ENCODE peak calls at places on chromosomes 12 and 14, in four cellular contexts. One of them, this sample, is unnamed.

GRCh38 chr12:125340791-125341190 is 275.6 kb downstream of the AACS start:
- DNase-seq in HepG2: peak
- DNase-seq in GM12878: no peak
- DNase-seq in WTC11: no peak
- DNase-seq in this sample: no peak

GRCh38 chr12:1544991-1545700 is 49.2 kb downstream of the FBXL14 start:
- DNase-seq in WTC11: no peak
- DNase-seq in GM12878: no peak
- DNase-seq in HepG2: peak
- DNase-seq in this sample: no peak

GRCh38 chr12:9936597-9936996 is 4.4 kb upstream of the CLEC2A start:
- DNase-seq in GM12878: no peak
- DNase-seq in HepG2: no peak
- DNase-seq in WTC11: no peak
- DNase-seq in this sample: no peak

GRCh38 chr12:132493482-132494178 is 3.7 kb downstream of the FBRSL1 start:
- DNase-seq in WTC11: no peak
- DNase-seq in GM12878: no peak
- DNase-seq in HepG2: peak
- DNase-seq in this sample: peak

GRCh38 chr14:49584058-49584457 is 2.1 kb downstream of the RPS29 start:
- DNase-seq in HepG2: no peak
- DNase-seq in WTC11: no peak
- DNase-seq in GM12878: no peak
- DNase-seq in this sample: no peak

GRCh38 chr14:21317433-21317832 is 37.5 kb downstream of the RPGRIP1 start:
- DNase-seq in WTC11: no peak
- DNase-seq in GM12878: no peak
- DNase-seq in HepG2: no peak
- DNase-seq in this sample: no peak

GRCh38 chr14:75373616-75374015 is 54.2 kb upstream of the JDP2 start:
- DNase-seq in HepG2: no peak
- DNase-seq in WTC11: no peak
- DNase-seq in GM12878: no peak
- DNase-seq in this sample: no peak

GRCh38 chr14:34065222-34065621 is 114.3 kb upstream of the EGLN3 start:
- DNase-seq in GM12878: no peak
- DNase-seq in HepG2: no peak
- DNase-seq in WTC11: no peak
- DNase-seq in this sample: no peak

GRCh38 chr12:122028601-122029560 is 7.2 kb downstream of the BCL7A start:
- DNase-seq in WTC11: no peak
- DNase-seq in GM12878: peak
- DNase-seq in HepG2: no peak
- DNase-seq in this sample: no peak

GRCh38 chr14:61460853-61461611 is 139.7 kb downstream of the PRKCH start:
- DNase-seq in GM12878: no peak
- DNase-seq in HepG2: peak
- DNase-seq in WTC11: no peak
- DNase-seq in this sample: peak

GRCh38 chr12:41778934-41779333 is 365.7 kb downstream of the GXYLT1 start:
- DNase-seq in HepG2: no peak
- DNase-seq in WTC11: no peak
- DNase-seq in GM12878: no peak
- DNase-seq in this sample: no peak

GRCh38 chr12:77130193-77130592 is 64.8 kb upstream of the E2F7 start:
- DNase-seq in HepG2: no peak
- DNase-seq in WTC11: no peak
- DNase-seq in GM12878: no peak
- DNase-seq in this sample: no peak

GRCh38 chr12:108704527-108704926 is 26.8 kb downstream of the CORO1C start:
- DNase-seq in GM12878: no peak
- DNase-seq in WTC11: no peak
- DNase-seq in HepG2: no peak
- DNase-seq in this sample: no peak

GRCh38 chr12:130711751-130712150 is 4.3 kb downstream of the RIMBP2 start:
- DNase-seq in HepG2: no peak
- DNase-seq in WTC11: no peak
- DNase-seq in GM12878: no peak
- DNase-seq in this sample: no peak

GRCh38 chr12:104615048-104615561 is 158.4 kb downstream of the CHST11 start:
- DNase-seq in WTC11: no peak
- DNase-seq in HepG2: no peak
- DNase-seq in GM12878: no peak
- DNase-seq in this sample: no peak

GRCh38 chr12:106114084-106115068 is 24.4 kb downstream of the NUAK1 start:
- DNase-seq in GM12878: no peak
- DNase-seq in WTC11: no peak
- DNase-seq in HepG2: no peak
- DNase-seq in this sample: no peak

GRCh38 chr14:33796356-33796755 is 154.5 kb downstream of the EGLN3 start:
- DNase-seq in HepG2: no peak
- DNase-seq in GM12878: no peak
- DNase-seq in WTC11: no peak
- DNase-seq in this sample: no peak

GRCh38 chr12:53468286-53468685 is 16.4 kb downstream of the PCBP2 start:
- DNase-seq in GM12878: no peak
- DNase-seq in WTC11: no peak
- DNase-seq in HepG2: no peak
- DNase-seq in this sample: no peak

GRCh38 chr12:113171543-113171942 is 13.7 kb downstream of the DDX54 start:
- DNase-seq in GM12878: no peak
- DNase-seq in WTC11: no peak
- DNase-seq in HepG2: no peak
- DNase-seq in this sample: no peak

GRCh38 chr14:51828017-51828797 is 32.2 kb upstream of the GNG2 start:
- DNase-seq in GM12878: peak
- DNase-seq in HepG2: no peak
- DNase-seq in WTC11: no peak
- DNase-seq in this sample: no peak

GRCh38 chr12:50764861-50765324 is 992 bp downstream of the ATF1 start:
- DNase-seq in GM12878: no peak
- DNase-seq in HepG2: peak
- DNase-seq in WTC11: no peak
- DNase-seq in this sample: no peak

GRCh38 chr12:3077572-3078081 is 448 bp downstream of the TSPAN9 start:
- DNase-seq in WTC11: peak
- DNase-seq in HepG2: no peak
- DNase-seq in GM12878: no peak
- DNase-seq in this sample: no peak

GRCh38 chr12:74021937-74022336 is 515.7 kb upstream of the ATXN7L3B start:
- DNase-seq in HepG2: peak
- DNase-seq in GM12878: no peak
- DNase-seq in WTC11: peak
- DNase-seq in this sample: peak

GRCh38 chr12:96141216-96141944 is 52.8 kb upstream of the ELK3 start:
- DNase-seq in GM12878: no peak
- DNase-seq in WTC11: no peak
- DNase-seq in HepG2: peak
- DNase-seq in this sample: peak

GRCh38 chr14:86838363-86838762 is 1154.6 kb downstream of the GALC start:
- DNase-seq in HepG2: no peak
- DNase-seq in GM12878: no peak
- DNase-seq in WTC11: no peak
- DNase-seq in this sample: no peak

GRCh38 chr12:3523058-3523457 is 32.1 kb downstream of the PRMT8 start:
- DNase-seq in GM12878: no peak
- DNase-seq in HepG2: no peak
- DNase-seq in WTC11: no peak
- DNase-seq in this sample: no peak

GRCh38 chr12:17215754-17216153 is 609.8 kb upstream of the LMO3 start:
- DNase-seq in GM12878: no peak
- DNase-seq in WTC11: no peak
- DNase-seq in HepG2: no peak
- DNase-seq in this sample: no peak

GRCh38 chr12:92608418-92609091 is 94.2 kb upstream of the PLEKHG7 start:
- DNase-seq in HepG2: peak
- DNase-seq in GM12878: peak
- DNase-seq in WTC11: no peak
- DNase-seq in this sample: no peak

GRCh38 chr12:9095322-9095721 is 20.4 kb downstream of the A2M start:
- DNase-seq in HepG2: no peak
- DNase-seq in GM12878: no peak
- DNase-seq in WTC11: no peak
- DNase-seq in this sample: no peak

GRCh38 chr12:3510597-3510996 is 19.6 kb downstream of the PRMT8 start:
- DNase-seq in GM12878: no peak
- DNase-seq in HepG2: no peak
- DNase-seq in WTC11: no peak
- DNase-seq in this sample: no peak

GRCh38 chr14:54577977-54578376 is 11.0 kb downstream of the SAMD4A start:
- DNase-seq in HepG2: peak
- DNase-seq in GM12878: no peak
- DNase-seq in WTC11: no peak
- DNase-seq in this sample: no peak

GRCh38 chr12:69024413-69024812 is 91.4 kb upstream of the CPM start:
- DNase-seq in GM12878: no peak
- DNase-seq in HepG2: no peak
- DNase-seq in WTC11: no peak
- DNase-seq in this sample: no peak

GRCh38 chr12:56601503-56601902 is 28.6 kb downstream of the BAZ2A start:
- DNase-seq in HepG2: no peak
- DNase-seq in WTC11: peak
- DNase-seq in GM12878: no peak
- DNase-seq in this sample: peak

GRCh38 chr14:51454351-51454750 is 197.4 kb upstream of the FRMD6 start:
- DNase-seq in WTC11: no peak
- DNase-seq in HepG2: no peak
- DNase-seq in GM12878: no peak
- DNase-seq in this sample: no peak

GRCh38 chr14:23548351-23549318 is 2.9 kb downstream of the ZFHX2 start:
- DNase-seq in GM12878: no peak
- DNase-seq in WTC11: peak
- DNase-seq in HepG2: no peak
- DNase-seq in this sample: no peak

GRCh38 chr14:49585803-49586672 is at the start of gene RPS29:
- DNase-seq in GM12878: peak
- DNase-seq in HepG2: peak
- DNase-seq in WTC11: peak
- DNase-seq in this sample: peak

GRCh38 chr14:102262894-102263462 is 42.0 kb downstream of the MOK start:
- DNase-seq in WTC11: peak
- DNase-seq in HepG2: peak
- DNase-seq in GM12878: no peak
- DNase-seq in this sample: no peak

GRCh38 chr12:17918013-17918412 is 172.0 kb downstream of the RERGL start:
- DNase-seq in GM12878: no peak
- DNase-seq in WTC11: no peak
- DNase-seq in HepG2: no peak
- DNase-seq in this sample: no peak

GRCh38 chr12:51533799-51534198 is 57.2 kb upstream of the SCN8A start:
- DNase-seq in WTC11: no peak
- DNase-seq in GM12878: no peak
- DNase-seq in HepG2: no peak
- DNase-seq in this sample: no peak

GRCh38 chr12:6754406-6754805 is 1.5 kb upstream of the MLF2 start:
- DNase-seq in WTC11: no peak
- DNase-seq in HepG2: no peak
- DNase-seq in GM12878: no peak
- DNase-seq in this sample: no peak
- TF ChIP-seq NR2C2 in WTC11: no peak
- TF ChIP-seq NR2C2 in HepG2: no peak
- TF ChIP-seq NR2C2 in GM12878: no peak
- TF ChIP-seq NR2C2 in this sample: no peak

GRCh38 chr12:116916714-116917114 is 6.0 kb downstream of the FBXW8 start:
- DNase-seq in HepG2: peak
- DNase-seq in WTC11: no peak
- DNase-seq in GM12878: peak
- DNase-seq in this sample: peak
- TF ChIP-seq NR2C2 in HepG2: peak
- TF ChIP-seq NR2C2 in WTC11: no peak
- TF ChIP-seq NR2C2 in GM12878: no peak
- TF ChIP-seq NR2C2 in this sample: no peak

GRCh38 chr12:63899396-63899795 is 54.9 kb downstream of the SRGAP1 start:
- DNase-seq in GM12878: no peak
- DNase-seq in WTC11: no peak
- DNase-seq in HepG2: no peak
- DNase-seq in this sample: no peak
- TF ChIP-seq NR2C2 in GM12878: no peak
- TF ChIP-seq NR2C2 in WTC11: no peak
- TF ChIP-seq NR2C2 in HepG2: no peak
- TF ChIP-seq NR2C2 in this sample: no peak

DNA sequence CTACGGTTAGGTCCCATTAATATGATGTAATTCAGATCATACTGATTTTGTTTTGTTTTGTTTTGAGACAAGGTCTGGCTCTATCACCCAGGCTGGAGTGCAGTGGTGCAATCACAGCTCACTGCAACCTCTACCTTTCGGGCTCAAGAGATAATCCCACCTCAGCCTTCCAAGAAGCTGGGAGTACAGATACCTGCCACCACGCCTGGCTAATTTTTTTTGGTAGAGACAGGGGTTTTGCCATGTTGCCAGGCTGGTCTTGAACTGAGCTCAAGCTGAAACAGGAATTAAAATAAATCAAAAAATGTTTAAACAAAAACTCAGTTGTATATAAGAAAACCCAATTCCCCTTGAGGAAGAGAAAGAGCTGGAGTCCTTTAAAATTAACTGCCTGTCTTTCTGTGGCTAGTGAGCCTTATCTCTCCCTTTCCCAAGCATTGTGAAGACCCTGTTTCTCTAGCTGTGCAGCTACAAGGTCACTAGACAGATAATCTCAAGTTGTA is 17.7 kb upstream of the ANAPC7 start:
- DNase-seq in GM12878: no peak
- DNase-seq in HepG2: no peak
- DNase-seq in WTC11: no peak
- DNase-seq in this sample: no peak
- TF ChIP-seq NR2C2 in GM12878: no peak
- TF ChIP-seq NR2C2 in HepG2: no peak
- TF ChIP-seq NR2C2 in WTC11: no peak
- TF ChIP-seq NR2C2 in this sample: no peak